ENCODE peak calls at places on chromosomes 11 and 22, in four cellular contexts. One of them, this sample, is unnamed.

GRCh38 chr11:35146074-35146521 is 7.1 kb downstream of the CD44 start:
- DNase-seq in nephron progenitor cell: no peak
- DNase-seq in endothelial cell: no peak
- DNase-seq in activated CD4-positive, alpha-beta T cell treated with anti-CD3 and anti-CD28 coated beads, Interleukin-2, amount 50 U/mL, for 1 hour: peak
- DNase-seq in this sample: no peak

GRCh38 chr22:21766933-21767462 is 31.4 kb upstream of the YPEL1 start:
- DNase-seq in activated CD4-positive, alpha-beta T cell treated with anti-CD3 and anti-CD28 coated beads, Interleukin-2, amount 50 U/mL, for 1 hour: peak
- DNase-seq in endothelial cell: no peak
- DNase-seq in nephron progenitor cell: no peak
- DNase-seq in this sample: no peak

GRCh38 chr11:112241486-112241885 is 15.3 kb downstream of the PTS start:
- DNase-seq in nephron progenitor cell: no peak
- DNase-seq in activated CD4-positive, alpha-beta T cell treated with anti-CD3 and anti-CD28 coated beads, Interleukin-2, amount 50 U/mL, for 1 hour: no peak
- DNase-seq in endothelial cell: no peak
- DNase-seq in this sample: no peak

GRCh38 chr22:19576460-19577421 is 52.5 kb upstream of the CLDN5 start:
- DNase-seq in nephron progenitor cell: peak
- DNase-seq in activated CD4-positive, alpha-beta T cell treated with anti-CD3 and anti-CD28 coated beads, Interleukin-2, amount 50 U/mL, for 1 hour: peak
- DNase-seq in endothelial cell: no peak
- DNase-seq in this sample: peak

GRCh38 chr11:113603277-113604059 is 102.6 kb downstream of the TMPRSS5 start:
- DNase-seq in nephron progenitor cell: no peak
- DNase-seq in activated CD4-positive, alpha-beta T cell treated with anti-CD3 and anti-CD28 coated beads, Interleukin-2, amount 50 U/mL, for 1 hour: no peak
- DNase-seq in endothelial cell: no peak
- DNase-seq in this sample: no peak

GRCh38 chr11:1567721-1568100 is 4.4 kb downstream of the DUSP8 start:
- DNase-seq in activated CD4-positive, alpha-beta T cell treated with anti-CD3 and anti-CD28 coated beads, Interleukin-2, amount 50 U/mL, for 1 hour: no peak
- DNase-seq in endothelial cell: no peak
- DNase-seq in nephron progenitor cell: no peak
- DNase-seq in this sample: no peak

GRCh38 chr22:47023871-47024270 is 261.4 kb downstream of the TBC1D22A start:
- DNase-seq in activated CD4-positive, alpha-beta T cell treated with anti-CD3 and anti-CD28 coated beads, Interleukin-2, amount 50 U/mL, for 1 hour: no peak
- DNase-seq in nephron progenitor cell: no peak
- DNase-seq in endothelial cell: no peak
- DNase-seq in this sample: no peak

GRCh38 chr22:35218079-35218478 is 39.2 kb upstream of the HMGXB4 start:
- DNase-seq in activated CD4-positive, alpha-beta T cell treated with anti-CD3 and anti-CD28 coated beads, Interleukin-2, amount 50 U/mL, for 1 hour: no peak
- DNase-seq in endothelial cell: no peak
- DNase-seq in nephron progenitor cell: no peak
- DNase-seq in this sample: no peak

GRCh38 chr11:134537941-134538340 is 125.9 kb upstream of the B3GAT1 start:
- DNase-seq in activated CD4-positive, alpha-beta T cell treated with anti-CD3 and anti-CD28 coated beads, Interleukin-2, amount 50 U/mL, for 1 hour: no peak
- DNase-seq in endothelial cell: no peak
- DNase-seq in nephron progenitor cell: no peak
- DNase-seq in this sample: no peak

This sample was measured in ELF-1.